ENCODE peak calls at places on chromosomes 4 and X, in four cellular contexts. L is SK-N-SH, T is GM12878, G is HepG2. V is an unnamed sample.

GRCh38 chr4:155666701-155667537 is at the start of gene GUCY1A1:
- DNase-seq in L (peak), G (no peak), T (no peak), V (no peak)

GRCh38 chrX:106903856-106904528 is 851 bp upstream of the RIPPLY1 start:
- DNase-seq in G (no peak), T (no peak), L (no peak), V (no peak)

GRCh38 chrX:122816288-122816687 is 367.8 kb upstream of the GRIA3 start:
- DNase-seq in G (no peak), T (no peak), L (no peak), V (no peak)

GRCh38 chrX:3939967-3940610 is 226.6 kb upstream of the PRKX start:
- DNase-seq in G (no peak), L (peak), T (no peak), V (peak)

GRCh38 chr4:153465922-153466636 is at the start of gene TMEM131L:
- DNase-seq in L (peak), G (peak), T (no peak), V (peak)

GRCh38 chr4:38002451-38003071 is 42.4 kb downstream of the PTTG2 start:
- DNase-seq in T (no peak), L (no peak), G (no peak), V (no peak)

GRCh38 chr4:19346636-19347035 is 905.1 kb upstream of the SLIT2 start:
- DNase-seq in L (no peak), T (no peak), G (no peak), V (no peak)

GRCh38 chr4:91592125-91592524 is 711.6 kb upstream of the GRID2 start:
- DNase-seq in T (no peak), G (no peak), L (no peak), V (no peak)

GRCh38 chr4:19494958-19495357 is 756.7 kb upstream of the SLIT2 start:
- DNase-seq in T (no peak), L (no peak), G (no peak), V (no peak)

GRCh38 chr4:40990899-40991265 is 223.5 kb downstream of the APBB2 start:
- DNase-seq in G (no peak), T (peak), L (no peak), V (no peak)

GRCh38 chrX:1412551-1413161 is 20.7 kb upstream of the SLC25A6 start:
- DNase-seq in T (no peak), G (no peak), L (no peak), V (no peak)

GRCh38 chr4:113170115-113170817 is 120.8 kb downstream of the ANK2 start:
- DNase-seq in T (no peak), L (peak), G (no peak), V (no peak)

GRCh38 chr4:130808492-130808891 is 1712.5 kb downstream of the C4orf33 start:
- DNase-seq in L (peak), T (no peak), G (peak), V (peak)

GRCh38 chrX:114800719-114801118 is 216.7 kb downstream of the IL13RA2 start:
- DNase-seq in T (no peak), G (peak), L (no peak), V (peak)

GRCh38 chr4:132540797-132541196 is 608.3 kb upstream of the PCDH10 start:
- DNase-seq in G (no peak), T (no peak), L (no peak), V (no peak)

GRCh38 chr4:63620271-63620670 is 789.0 kb downstream of the TECRL start:
- DNase-seq in G (no peak), T (no peak), L (peak), V (no peak)

GRCh38 chrX:71147496-71148277 is 3.0 kb downstream of the NLGN3 start:
- DNase-seq in G (peak), L (no peak), T (no peak), V (no peak)

GRCh38 chr4:26701786-26702227 is 117.9 kb downstream of the TBC1D19 start:
- DNase-seq in L (no peak), G (no peak), T (no peak), V (peak)

GRCh38 chr4:38109896-38110295 is 149.7 kb downstream of the PTTG2 start:
- DNase-seq in T (no peak), L (no peak), G (peak), V (no peak)

GRCh38 chr4:22486276-22486675 is 29.6 kb downstream of the ADGRA3 start:
- DNase-seq in G (no peak), L (no peak), T (no peak), V (no peak)

GRCh38 chr4:22480928-22481327 is 34.9 kb downstream of the ADGRA3 start:
- DNase-seq in T (no peak), G (no peak), L (no peak), V (no peak)

GRCh38 chr4:22485751-22486150 is 30.1 kb downstream of the ADGRA3 start:
- DNase-seq in G (no peak), L (peak), T (no peak), V (no peak)

GRCh38 chr4:22482250-22483127 is 33.4 kb downstream of the ADGRA3 start:
- DNase-seq in L (no peak), T (no peak), G (no peak), V (no peak)

GRCh38 chr4:22483551-22483981 is 32.3 kb downstream of the ADGRA3 start:
- DNase-seq in L (no peak), T (peak), G (no peak), V (no peak)
- TF ChIP-seq ZBTB33 in L (no peak), T (no peak), G (no peak), V (no peak)

GRCh38 chrX:41333744-41333993 is 293 bp upstream of the DDX3X start:
- DNase-seq in T (peak), G (peak), L (no peak), V (peak)
- TF ChIP-seq YY1 in T (no peak), G (no peak), L (no peak), V (no peak)

GRCh38 chrX:19440713-19441112 is 74.6 kb downstream of the MAP3K15 start:
- DNase-seq in G (no peak), L (no peak), T (no peak), V (no peak)
- TF ChIP-seq ZBTB33 in G (no peak), L (no peak), T (no peak), V (no peak)

GRCh38 chr4:81913427-81913878 is 441.7 kb upstream of the RASGEF1B start:
- DNase-seq in G (peak), L (peak), T (no peak), V (peak)
- TF ChIP-seq YY1 in G (no peak), L (no peak), T (no peak), V (peak)

GRCh38 chr4:3871181-3871852 is 105.1 kb downstream of the ADRA2C start:
- DNase-seq in T (no peak), G (no peak), L (peak), V (no peak)
- TF ChIP-seq ZBTB33 in T (no peak), G (no peak), L (no peak), V (no peak)

GRCh38 chr4:20832821-20833220 is 132.6 kb downstream of the PACRGL start:
- DNase-seq in G (no peak), L (no peak), T (no peak), V (no peak)

GRCh38 chr4:20831746-20832145 is 131.5 kb downstream of the PACRGL start:
- DNase-seq in T (no peak), G (no peak), L (no peak), V (no peak)

GRCh38 chr4:20825493-20825892 is 125.2 kb downstream of the PACRGL start:
- DNase-seq in L (no peak), T (no peak), G (no peak), V (no peak)

GRCh38 chr4:20829958-20830357 is 129.7 kb downstream of the PACRGL start:
- DNase-seq in L (no peak), G (no peak), T (no peak), V (no peak)
- TF ChIP-seq YY1 in L (no peak), G (no peak), T (no peak), V (no peak)

DNA sequence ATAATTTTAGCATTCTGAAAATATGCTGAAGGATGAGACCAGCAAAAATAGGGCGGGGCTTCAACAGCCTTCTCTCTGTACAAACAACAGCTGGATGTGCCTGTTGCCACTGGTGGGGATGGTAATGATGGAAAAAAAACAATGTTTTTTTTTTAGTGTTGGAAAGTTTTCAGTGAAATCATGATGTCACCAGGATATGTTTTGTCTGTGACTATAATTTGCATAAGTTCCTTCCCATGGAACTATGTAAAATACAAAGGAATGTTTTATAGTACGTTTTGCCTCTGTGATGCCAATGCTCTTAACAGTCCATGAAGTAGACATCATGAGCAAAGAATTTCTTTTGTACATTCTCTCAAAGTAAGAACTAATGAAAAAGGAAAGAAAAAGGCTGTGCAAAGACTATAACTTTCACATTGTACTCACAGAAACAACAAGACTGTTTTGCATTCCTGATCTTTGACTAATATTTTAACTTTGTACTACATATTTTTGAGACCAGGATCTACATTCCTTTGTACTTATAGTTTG is 589.7 kb downstream of the SPRY1 start:
- DNase-seq in L (no peak), T (no peak), G (no peak), V (no peak)
- TF ChIP-seq ZBTB33 in L (no peak), T (no peak), G (no peak), V (no peak)

GRCh38 chrX:137563681-137564651 is 2.0 kb upstream of the ZIC3 start:
- DNase-seq in G (no peak), L (no peak), T (no peak), V (no peak)
- TF ChIP-seq YY1 in G (no peak), L (no peak), T (no peak), V (no peak)